ENCODE peak calls at places on chromosomes 12 and 14, in four cellular contexts. J is AML-193, D is NCI-H1436, Q is GDM1. S is an unnamed sample.

GRCh38 chr14:74502236-74503019 is 8.9 kb downstream of the ISCA2 start:
- DNase-seq in J (peak; percentile 39), D (no peak), Q (no peak), S (no peak)

GRCh38 chr12:68279227-68280054 is 26.0 kb upstream of the IL22 start:
- DNase-seq in J (no peak), D (no peak), Q (no peak), S (no peak)

GRCh38 chr14:67665886-67666285 is 8.5 kb downstream of the VTI1B start:
- DNase-seq in J (no peak), D (no peak), Q (no peak), S (no peak)

GRCh38 chr12:49959570-49960473 is 1.9 kb upstream of the AQP5 start:
- DNase-seq in J (no peak), D (peak; percentile 14), Q (no peak), S (no peak)

GRCh38 chr12:89566615-89567014 is 40.8 kb upstream of the POC1B start:
- DNase-seq in J (no peak), D (no peak), Q (no peak), S (no peak)

GRCh38 chr12:48925218-48925871 is at the start of gene FKBP11:
- DNase-seq in J (peak; percentile 5), D (no peak), Q (no peak), S (no peak)

GRCh38 chr12:5012337-5012736 is 31.3 kb upstream of the KCNA5 start:
- DNase-seq in J (no peak), D (no peak), Q (no peak), S (no peak)

GRCh38 chr12:69348162-69348938 is at the start of gene LYZ:
- DNase-seq in J (peak; percentile 89), D (no peak), Q (peak; percentile 31), S (no peak)

GRCh38 chr12:15963271-15963670 is 52.1 kb downstream of the DERA start:
- DNase-seq in J (no peak), D (no peak), Q (no peak), S (no peak)

GRCh38 chr12:122793685-122794106 is 19.3 kb downstream of the CCDC62 start:
- DNase-seq in J (peak; percentile 71), D (peak; percentile 51), Q (peak; percentile 13), S (no peak)

GRCh38 chr14:105142651-105143450 is 25.7 kb downstream of the JAG2 start:
- DNase-seq in J (no peak), D (no peak), Q (no peak), S (no peak)

GRCh38 chr14:36279306-36280244 is 40.9 kb downstream of the MBIP start:
- DNase-seq in J (no peak), D (no peak), Q (no peak), S (no peak)

GRCh38 chr14:56490379-56490778 is 89.2 kb upstream of the TMEM260 start:
- DNase-seq in J (peak; percentile 12), D (peak; percentile 51), Q (no peak), S (peak; percentile 42)

GRCh38 chr12:94874086-94874985 is 129.2 kb downstream of the NDUFA12 start:
- DNase-seq in J (no peak), D (no peak), Q (no peak), S (no peak)

GRCh38 chr12:8887285-8887715 is 27.0 kb upstream of the PHC1 start:
- DNase-seq in J (no peak), D (no peak), Q (no peak), S (no peak)

GRCh38 chr12:57611116-57611809 is at the start of gene ARHGEF25:
- DNase-seq in J (no peak), D (peak; percentile 56), Q (peak; percentile 45), S (no peak)

GRCh38 chr12:48198619-48198973 is 4.5 kb downstream of the OR10AD1 start:
- DNase-seq in J (no peak), D (no peak), Q (no peak), S (no peak)

GRCh38 chr12:52524241-52524897 is 4.2 kb upstream of the KRT5 start:
- DNase-seq in J (no peak), D (no peak), Q (no peak), S (no peak)

S was measured in NCI-H2081 treated with DMSO at 0.1 percent for 48 hours.